ENCODE peak calls at places on chromosomes 6 and 20, in seven cellular contexts. One of them, this sample, is unnamed. For H3K4me1, the result is how much of the 10 kb centered on the place peaks cover.

GRCh38 chr6:9801255-9801757 is 613.6 kb downstream of the TFAP2A start:
- DNase-seq in colonic mucosa: no peak
- DNase-seq in tibial artery: no peak
- DNase-seq in aorta: no peak
- DNase-seq in GM23248: peak
- DNase-seq in hepatocyte: no peak
- DNase-seq in right lobe of liver: no peak
- DNase-seq in this sample: no peak

GRCh38 chr6:79377830-79378460 is 143.5 kb upstream of the HMGN3 start:
- DNase-seq in colonic mucosa: no peak
- DNase-seq in tibial artery: no peak
- DNase-seq in aorta: no peak
- DNase-seq in GM23248: no peak
- DNase-seq in hepatocyte: peak
- DNase-seq in right lobe of liver: no peak
- DNase-seq in this sample: no peak

GRCh38 chr6:13234130-13234529 is 94.2 kb downstream of the TBC1D7 start:
- DNase-seq in colonic mucosa: no peak
- DNase-seq in tibial artery: no peak
- DNase-seq in aorta: no peak
- DNase-seq in GM23248: peak
- DNase-seq in hepatocyte: no peak
- DNase-seq in right lobe of liver: no peak
- DNase-seq in this sample: no peak

GRCh38 chr6:126919947-126920346 is 198.5 kb upstream of the RSPO3 start:
- DNase-seq in colonic mucosa: no peak
- DNase-seq in tibial artery: no peak
- DNase-seq in aorta: no peak
- DNase-seq in GM23248: peak
- DNase-seq in hepatocyte: peak
- DNase-seq in right lobe of liver: no peak
- DNase-seq in this sample: no peak

GRCh38 chr20:14264869-14265268 is 72.5 kb downstream of the FLRT3 start:
- DNase-seq in colonic mucosa: no peak
- DNase-seq in tibial artery: no peak
- DNase-seq in aorta: no peak
- DNase-seq in GM23248: peak
- DNase-seq in hepatocyte: peak
- DNase-seq in right lobe of liver: no peak
- DNase-seq in this sample: no peak

GRCh38 chr6:84348801-84349200 is 121.4 kb upstream of the CEP162 start:
- DNase-seq in colonic mucosa: no peak
- DNase-seq in tibial artery: no peak
- DNase-seq in aorta: no peak
- DNase-seq in GM23248: peak
- DNase-seq in hepatocyte: no peak
- DNase-seq in right lobe of liver: no peak
- DNase-seq in this sample: no peak

GRCh38 chr6:6105472-6106036 is 98.8 kb upstream of the NRN1 start:
- DNase-seq in colonic mucosa: no peak
- DNase-seq in tibial artery: no peak
- DNase-seq in aorta: no peak
- DNase-seq in GM23248: no peak
- DNase-seq in hepatocyte: no peak
- DNase-seq in right lobe of liver: no peak
- DNase-seq in this sample: peak

GRCh38 chr20:35134472-35134871 is 12.7 kb downstream of the EDEM2 start:
- DNase-seq in colonic mucosa: no peak
- DNase-seq in tibial artery: peak
- DNase-seq in aorta: peak
- DNase-seq in GM23248: no peak
- DNase-seq in hepatocyte: no peak
- DNase-seq in right lobe of liver: no peak
- DNase-seq in this sample: no peak

GRCh38 chr6:162361168-162361567 is 366.4 kb downstream of the PRKN start:
- DNase-seq in colonic mucosa: no peak
- DNase-seq in tibial artery: no peak
- DNase-seq in aorta: no peak
- DNase-seq in GM23248: no peak
- DNase-seq in hepatocyte: no peak
- DNase-seq in right lobe of liver: no peak
- DNase-seq in this sample: no peak

GRCh38 chr6:963456-963855 is 270.5 kb upstream of the EXOC2 start:
- DNase-seq in colonic mucosa: no peak
- DNase-seq in tibial artery: no peak
- DNase-seq in aorta: no peak
- DNase-seq in GM23248: no peak
- DNase-seq in hepatocyte: no peak
- DNase-seq in right lobe of liver: no peak
- DNase-seq in this sample: no peak

GRCh38 chr6:33663028-33663427 is 41.9 kb downstream of the ITPR3 start:
- DNase-seq in colonic mucosa: no peak
- DNase-seq in tibial artery: no peak
- DNase-seq in aorta: no peak
- DNase-seq in GM23248: no peak
- DNase-seq in hepatocyte: no peak
- DNase-seq in right lobe of liver: no peak
- DNase-seq in this sample: no peak

GRCh38 chr6:142942805-142943227 is 2.2 kb downstream of the HIVEP2 start:
- DNase-seq in colonic mucosa: no peak
- DNase-seq in tibial artery: no peak
- DNase-seq in aorta: no peak
- DNase-seq in GM23248: peak
- DNase-seq in hepatocyte: peak
- DNase-seq in right lobe of liver: no peak
- DNase-seq in this sample: no peak

GRCh38 chr20:22004946-22005345 is 299.5 kb downstream of the PAX1 start:
- DNase-seq in colonic mucosa: no peak
- DNase-seq in tibial artery: no peak
- DNase-seq in aorta: no peak
- DNase-seq in GM23248: peak
- DNase-seq in hepatocyte: no peak
- DNase-seq in right lobe of liver: no peak
- DNase-seq in this sample: no peak

GRCh38 chr6:169250660-169251059 is 3.0 kb downstream of the THBS2 start:
- DNase-seq in colonic mucosa: no peak
- DNase-seq in tibial artery: peak
- DNase-seq in aorta: peak
- DNase-seq in GM23248: peak
- DNase-seq in hepatocyte: no peak
- DNase-seq in right lobe of liver: no peak
- DNase-seq in this sample: no peak

GRCh38 chr6:163860194-163861081 is 445.9 kb downstream of the QKI start:
- DNase-seq in colonic mucosa: no peak
- DNase-seq in tibial artery: no peak
- DNase-seq in aorta: no peak
- DNase-seq in GM23248: peak
- DNase-seq in hepatocyte: peak
- DNase-seq in right lobe of liver: no peak
- DNase-seq in this sample: no peak

GRCh38 chr20:50442526-50442925 is 67.7 kb upstream of the PTPN1 start:
- DNase-seq in colonic mucosa: no peak
- DNase-seq in tibial artery: no peak
- DNase-seq in aorta: no peak
- DNase-seq in GM23248: no peak
- DNase-seq in hepatocyte: no peak
- DNase-seq in right lobe of liver: no peak
- DNase-seq in this sample: no peak

GRCh38 chr6:106973841-106974336 is 640 bp downstream of the CD24 start:
- DNase-seq in colonic mucosa: peak
- DNase-seq in tibial artery: no peak
- DNase-seq in aorta: no peak
- DNase-seq in GM23248: peak
- DNase-seq in hepatocyte: peak
- DNase-seq in right lobe of liver: peak
- DNase-seq in this sample: peak

GRCh38 chr20:51563597-51564332 is 21.2 kb upstream of the NFATC2 start:
- DNase-seq in colonic mucosa: peak
- DNase-seq in tibial artery: peak
- DNase-seq in aorta: peak
- DNase-seq in GM23248: peak
- DNase-seq in hepatocyte: peak
- DNase-seq in right lobe of liver: no peak
- DNase-seq in this sample: peak

GRCh38 chr6:104928141-104928540 is 28.8 kb upstream of the LIN28B start:
- DNase-seq in colonic mucosa: no peak
- DNase-seq in tibial artery: no peak
- DNase-seq in aorta: no peak
- DNase-seq in GM23248: no peak
- DNase-seq in hepatocyte: no peak
- DNase-seq in right lobe of liver: no peak
- DNase-seq in this sample: no peak

DNA sequence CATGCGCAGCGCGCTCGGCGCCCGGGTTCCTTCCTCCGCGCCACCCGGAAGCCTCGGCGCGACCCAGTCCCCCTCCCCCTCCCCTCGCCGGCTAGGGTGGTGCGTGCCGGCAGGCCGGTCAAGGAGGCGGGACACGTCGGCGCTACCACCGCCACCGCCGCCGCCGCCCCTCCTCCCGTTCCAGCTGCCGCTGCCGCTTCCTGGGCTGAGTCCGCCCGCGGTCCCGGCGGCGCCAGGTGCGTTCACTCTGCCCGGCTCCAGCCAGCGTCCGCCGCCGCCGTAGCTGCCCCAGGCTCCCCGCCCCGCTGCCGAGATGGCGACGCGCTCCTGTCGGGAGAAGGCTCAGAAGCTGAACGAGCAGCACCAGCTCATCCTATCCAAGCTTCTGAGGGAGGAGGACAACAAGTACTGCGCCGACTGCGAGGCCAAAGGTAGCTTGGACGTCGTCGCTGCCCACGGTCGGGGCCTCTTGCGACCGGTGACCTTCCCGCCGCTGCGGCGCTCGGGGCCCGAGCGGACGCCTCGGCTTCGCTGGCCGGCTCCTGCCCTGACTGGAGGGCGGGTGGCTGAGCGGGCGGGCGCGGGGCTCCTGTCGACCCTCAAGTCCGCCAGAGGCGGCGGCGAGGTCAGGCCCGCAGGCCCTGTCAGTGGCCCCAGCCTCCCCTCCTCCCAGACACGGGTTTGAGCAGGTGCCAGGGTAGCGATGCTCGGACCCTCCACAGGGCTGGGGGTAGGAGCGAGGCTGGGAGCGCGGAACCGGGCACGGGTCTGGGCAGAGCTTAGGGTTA is at the start of gene SMAP1:
- DNase-seq in colonic mucosa: peak
- DNase-seq in tibial artery: peak
- DNase-seq in aorta: peak
- DNase-seq in GM23248: peak
- DNase-seq in hepatocyte: peak
- DNase-seq in right lobe of liver: peak
- DNase-seq in this sample: peak
- H3K4me1 ChIP-seq in colonic mucosa: under half
- H3K4me1 ChIP-seq in tibial artery: under half
- H3K4me1 ChIP-seq in aorta: under half
- H3K4me1 ChIP-seq in GM23248: under half
- H3K4me1 ChIP-seq in hepatocyte: under half
- H3K4me1 ChIP-seq in right lobe of liver: under half
- H3K4me1 ChIP-seq in this sample: under half

DNA sequence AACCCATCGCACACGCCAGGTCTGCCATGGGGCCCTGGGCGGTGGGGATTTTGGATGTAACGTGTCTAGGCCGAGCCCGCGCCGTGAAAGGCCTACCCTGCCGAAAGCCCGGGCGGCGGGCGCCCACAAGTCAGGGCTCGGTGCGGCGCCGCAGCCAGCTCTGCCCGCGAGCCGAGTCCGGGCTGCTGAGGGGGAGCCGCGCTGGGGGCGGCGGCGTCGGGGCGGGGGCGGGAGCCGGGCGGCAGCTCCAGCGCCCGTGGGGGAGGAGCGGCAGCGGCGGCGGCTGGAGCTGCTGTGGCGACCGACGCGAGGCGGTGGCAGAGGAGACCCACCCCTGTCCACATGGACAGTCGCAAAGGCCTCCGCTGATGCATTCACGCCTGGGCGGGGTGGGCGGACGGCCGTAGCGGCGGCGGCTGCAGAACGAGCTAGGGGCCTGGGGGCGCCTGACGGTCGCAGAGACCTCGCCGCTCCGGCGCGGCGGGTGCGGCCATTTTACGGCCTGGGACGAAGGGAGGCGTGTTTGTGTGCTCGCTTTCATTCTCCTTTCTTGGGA is at the start of gene SENP6:
- DNase-seq in colonic mucosa: peak
- DNase-seq in tibial artery: peak
- DNase-seq in aorta: peak
- DNase-seq in GM23248: peak
- DNase-seq in hepatocyte: peak
- DNase-seq in right lobe of liver: peak
- DNase-seq in this sample: peak
- H3K4me1 ChIP-seq in colonic mucosa: under half
- H3K4me1 ChIP-seq in tibial artery: under half
- H3K4me1 ChIP-seq in aorta: under half
- H3K4me1 ChIP-seq in GM23248: under half
- H3K4me1 ChIP-seq in hepatocyte: under half
- H3K4me1 ChIP-seq in right lobe of liver: under half
- H3K4me1 ChIP-seq in this sample: under half

GRCh38 chr20:32543570-32544259 is 41.4 kb downstream of the NOL4L start:
- DNase-seq in colonic mucosa: no peak
- DNase-seq in tibial artery: no peak
- DNase-seq in aorta: no peak
- DNase-seq in GM23248: no peak
- DNase-seq in hepatocyte: no peak
- DNase-seq in right lobe of liver: no peak
- DNase-seq in this sample: no peak
- H3K4me1 ChIP-seq in colonic mucosa: under half
- H3K4me1 ChIP-seq in tibial artery: under half
- H3K4me1 ChIP-seq in aorta: under half
- H3K4me1 ChIP-seq in GM23248: under half
- H3K4me1 ChIP-seq in hepatocyte: under half
- H3K4me1 ChIP-seq in right lobe of liver: under half
- H3K4me1 ChIP-seq in this sample: under half

GRCh38 chr6:15457121-15457646 is 205.6 kb downstream of the DTNBP1 start:
- DNase-seq in colonic mucosa: no peak
- DNase-seq in tibial artery: no peak
- DNase-seq in aorta: no peak
- DNase-seq in GM23248: no peak
- DNase-seq in hepatocyte: no peak
- DNase-seq in right lobe of liver: no peak
- DNase-seq in this sample: no peak
- H3K4me1 ChIP-seq in colonic mucosa: under half
- H3K4me1 ChIP-seq in tibial artery: under half
- H3K4me1 ChIP-seq in aorta: under half
- H3K4me1 ChIP-seq in GM23248: under half
- H3K4me1 ChIP-seq in hepatocyte: under half
- H3K4me1 ChIP-seq in right lobe of liver: under half
- H3K4me1 ChIP-seq in this sample: under half

This sample was measured in mucosa of descending colon.